ENCODE peak calls at places on chromosomes 11 and 22, in nine cellular contexts. H is transverse colon, E is sigmoid colon, L is GM12892, B is esophagus squamous epithelium, W is HepG2, D is Peyer's patch, C is stomach, Q is gastrocnemius medialis. R is an unnamed sample.

GRCh38 chr11:114321621-114322257 is 25.5 kb downstream of the NNMT start:
- DNase-seq in H (no peak), E (no peak), L (no peak), B (no peak), W (no peak), D (no peak), C (no peak), Q (no peak), R (peak)

GRCh38 chr22:42366815-42367581 is 65.2 kb downstream of the NFAM1 start:
- DNase-seq in H (peak), E (peak), L (no peak), B (no peak), W (no peak), D (no peak), C (peak), Q (no peak), R (no peak)

GRCh38 chr11:5940748-5941147 is 1.3 kb upstream of the OR56A3 start:
- DNase-seq in H (no peak), E (no peak), L (no peak), B (no peak), W (no peak), D (no peak), C (no peak), Q (no peak), R (no peak)

GRCh38 chr11:12029738-12030363 is 21.4 kb upstream of the DKK3 start:
- DNase-seq in H (no peak), E (no peak), L (no peak), B (no peak), W (peak), D (no peak), C (no peak), Q (no peak), R (no peak)

GRCh38 chr11:130837194-130837593 is 79.1 kb downstream of the SNX19 start:
- DNase-seq in H (no peak), E (no peak), L (no peak), B (no peak), W (no peak), D (no peak), C (no peak), Q (no peak), R (no peak)

GRCh38 chr11:77619576-77620198 is 17.9 kb downstream of the CLNS1A start:
- DNase-seq in H (no peak), E (no peak), L (no peak), B (no peak), W (peak), D (no peak), C (no peak), Q (no peak), R (peak)

GRCh38 chr11:96267490-96268010 is 75.4 kb downstream of the MAML2 start:
- DNase-seq in H (no peak), E (no peak), L (peak), B (no peak), W (no peak), D (no peak), C (no peak), Q (no peak), R (no peak)

GRCh38 chr11:101870510-101870909 is 44.3 kb upstream of the CEP126 start:
- DNase-seq in H (no peak), E (no peak), L (no peak), B (no peak), W (no peak), D (no peak), C (no peak), Q (no peak), R (peak)

GRCh38 chr11:83072689-83073242 is 1.1 kb upstream of the RAB30 start:
- DNase-seq in H (no peak), E (no peak), L (no peak), B (no peak), W (no peak), D (no peak), C (no peak), Q (no peak), R (no peak)

GRCh38 chr11:2425506-2425905 is 18.8 kb downstream of the TRPM5 start:
- DNase-seq in H (no peak), E (no peak), L (no peak), B (no peak), W (no peak), D (no peak), C (no peak), Q (no peak), R (no peak)

GRCh38 chr22:29795663-29796062 is 28.5 kb downstream of the UQCR10 start:
- DNase-seq in H (no peak), E (no peak), L (no peak), B (no peak), W (no peak), D (no peak), C (no peak), Q (no peak), R (no peak)

GRCh38 chr11:112025682-112026081 is 474 bp downstream of the DLAT start:
- DNase-seq in H (no peak), E (no peak), L (peak), B (no peak), W (peak), D (no peak), C (no peak), Q (no peak), R (peak)

GRCh38 chr11:8720868-8721739 is 38.5 kb downstream of the RPL27A start:
- DNase-seq in H (peak), E (no peak), L (no peak), B (no peak), W (no peak), D (no peak), C (peak), Q (no peak), R (no peak)

GRCh38 chr11:29962243-29962642 is 54.6 kb downstream of the KCNA4 start:
- DNase-seq in H (no peak), E (no peak), L (no peak), B (no peak), W (no peak), D (no peak), C (no peak), Q (no peak), R (no peak)

GRCh38 chr11:114036156-114036811 is 23.2 kb upstream of the ZBTB16 start:
- DNase-seq in H (peak), E (peak), L (no peak), B (no peak), W (peak), D (peak), C (peak), Q (peak), R (peak)

GRCh38 chr11:79066456-79067354 is 374.1 kb downstream of the TENM4 start:
- DNase-seq in H (no peak), E (no peak), L (no peak), B (no peak), W (no peak), D (no peak), C (no peak), Q (no peak), R (no peak)

GRCh38 chr11:3888876-3889275 is 33.4 kb downstream of the STIM1 start:
- DNase-seq in H (no peak), E (no peak), L (no peak), B (no peak), W (no peak), D (no peak), C (no peak), Q (no peak), R (no peak)

GRCh38 chr11:75777461-75778110 is 9.0 kb downstream of the DGAT2 start:
- DNase-seq in H (no peak), E (no peak), L (no peak), B (no peak), W (no peak), D (no peak), C (no peak), Q (no peak), R (no peak)

GRCh38 chr11:130383363-130384168 is 44.8 kb downstream of the ADAMTS8 start:
- DNase-seq in H (no peak), E (no peak), L (no peak), B (no peak), W (peak), D (no peak), C (no peak), Q (peak), R (no peak)

GRCh38 chr11:129333873-129334272 is 41.8 kb upstream of the BARX2 start:
- DNase-seq in H (no peak), E (no peak), L (no peak), B (no peak), W (no peak), D (no peak), C (no peak), Q (no peak), R (no peak)

GRCh38 chr22:24101966-24102365 is 79.3 kb upstream of the SUSD2 start:
- DNase-seq in H (no peak), E (no peak), L (no peak), B (no peak), W (no peak), D (peak), C (no peak), Q (no peak), R (no peak)

GRCh38 chr22:38831166-38831945 is 12.5 kb downstream of the NPTXR start:
- DNase-seq in H (no peak), E (no peak), L (no peak), B (no peak), W (no peak), D (peak), C (no peak), Q (no peak), R (peak)

GRCh38 chr11:120326228-120326627 is 1.1 kb downstream of the TLCD5 start:
- DNase-seq in H (no peak), E (no peak), L (no peak), B (no peak), W (peak), D (no peak), C (no peak), Q (no peak), R (peak)

GRCh38 chr11:95897731-95898130 is 26.2 kb downstream of the MTMR2 start:
- DNase-seq in H (no peak), E (no peak), L (no peak), B (no peak), W (no peak), D (no peak), C (no peak), Q (no peak), R (no peak)

GRCh38 chr11:86303257-86303656 is 1.2 kb downstream of the HIKESHI start:
- DNase-seq in H (no peak), E (no peak), L (no peak), B (no peak), W (no peak), D (no peak), C (no peak), Q (no peak), R (no peak)

GRCh38 chr11:131065435-131066295 is 149.4 kb upstream of the SNX19 start:
- DNase-seq in H (no peak), E (no peak), L (no peak), B (no peak), W (no peak), D (no peak), C (no peak), Q (no peak), R (no peak)

GRCh38 chr11:69081180-69081579 is 32.4 kb downstream of the TPCN2 start:
- DNase-seq in H (no peak), E (no peak), L (no peak), B (no peak), W (no peak), D (no peak), C (no peak), Q (no peak), R (no peak)

GRCh38 chr11:13030857-13031256 is 21.7 kb downstream of the RASSF10 start:
- DNase-seq in H (peak), E (no peak), L (no peak), B (no peak), W (peak), D (no peak), C (peak), Q (no peak), R (no peak)

GRCh38 chr11:45079943-45080719 is 66.3 kb upstream of the PRDM11 start:
- DNase-seq in H (peak), E (no peak), L (peak), B (no peak), W (no peak), D (no peak), C (peak), Q (no peak), R (no peak)

GRCh38 chr11:128300785-128301184 is 286.6 kb downstream of the ETS1 start:
- DNase-seq in H (no peak), E (no peak), L (no peak), B (no peak), W (no peak), D (no peak), C (no peak), Q (no peak), R (no peak)

GRCh38 chr11:32374261-32374711 is 61.1 kb downstream of the WT1 start:
- DNase-seq in H (peak), E (no peak), L (peak), B (no peak), W (peak), D (no peak), C (no peak), Q (no peak), R (peak)

GRCh38 chr11:126363706-126364245 is 8.3 kb downstream of the ST3GAL4 start:
- DNase-seq in H (no peak), E (peak), L (no peak), B (no peak), W (no peak), D (no peak), C (no peak), Q (no peak), R (no peak)

GRCh38 chr22:26416670-26417270 is 12.3 kb upstream of the ASPHD2 start:
- DNase-seq in H (no peak), E (no peak), L (no peak), B (no peak), W (no peak), D (no peak), C (no peak), Q (peak), R (no peak)

GRCh38 chr22:25202290-25202921 is 2.7 kb downstream of the CRYBB3 start:
- DNase-seq in H (peak), E (no peak), L (peak), B (no peak), W (peak), D (no peak), C (peak), Q (peak), R (peak)

GRCh38 chr11:17718510-17718962 is 835 bp upstream of the MYOD1 start:
- DNase-seq in H (no peak), E (no peak), L (no peak), B (no peak), W (no peak), D (no peak), C (no peak), Q (peak), R (no peak)

GRCh38 chr11:73291781-73292180 is 16.3 kb upstream of the ARHGEF17 start:
- DNase-seq in H (no peak), E (no peak), L (no peak), B (no peak), W (no peak), D (no peak), C (no peak), Q (no peak), R (no peak)

GRCh38 chr11:79087238-79087956 is 353.4 kb downstream of the TENM4 start:
- DNase-seq in H (no peak), E (no peak), L (no peak), B (no peak), W (peak), D (no peak), C (no peak), Q (no peak), R (peak)

DNA sequence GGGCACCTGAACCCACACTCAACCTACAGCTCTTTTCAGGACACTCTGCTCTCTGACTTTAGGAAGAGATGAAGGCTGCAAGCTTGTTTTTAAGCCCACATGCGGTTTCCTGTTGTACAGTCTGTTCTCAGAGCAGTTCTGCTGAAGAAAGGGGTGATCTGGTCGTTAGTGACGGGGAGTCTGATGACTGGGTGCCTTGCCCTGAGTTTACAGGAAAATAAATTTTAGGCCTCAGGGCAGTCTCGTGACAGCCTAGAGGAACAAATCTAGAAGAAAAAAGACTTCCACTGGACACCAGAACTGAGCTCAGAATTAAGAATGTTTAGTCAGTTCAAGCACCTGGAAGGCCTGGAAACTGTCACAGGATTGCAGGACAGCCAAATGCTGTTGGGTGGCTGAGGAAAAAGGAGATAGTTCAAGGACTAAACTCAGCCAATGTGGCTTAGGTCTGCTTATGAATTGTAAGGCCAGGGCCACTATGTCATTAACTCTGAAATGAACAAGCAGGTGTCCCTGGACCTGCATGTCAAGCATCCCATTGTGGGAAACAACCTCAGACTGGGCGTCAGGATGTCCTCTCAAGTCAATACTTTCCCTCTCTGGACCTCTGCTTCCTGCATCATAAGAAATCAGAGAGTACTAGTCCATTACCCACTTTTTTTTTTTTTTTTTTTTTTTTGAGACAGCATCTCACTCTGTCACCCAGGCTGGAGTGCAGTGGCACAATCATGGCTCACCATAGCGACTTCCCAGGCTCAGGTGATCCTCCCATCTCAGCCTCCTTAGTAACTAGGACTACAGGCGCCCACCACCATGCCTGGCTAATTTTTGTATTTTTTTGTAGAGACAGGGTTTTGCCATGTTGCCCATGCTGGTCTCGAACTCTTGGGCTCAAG is 5.7 kb downstream of the PIK3IP1 start:
- DNase-seq in H (peak), E (peak), L (no peak), B (peak), W (no peak), D (no peak), C (no peak), Q (no peak), R (no peak)
- TF ChIP-seq POLR2A in H (peak), E (no peak), L (no peak), B (peak), W (no peak), D (no peak), C (no peak), Q (no peak), R (no peak)

GRCh38 chr22:19111584-19111983 is 10.6 kb downstream of the DGCR2 start:
- DNase-seq in H (no peak), E (no peak), L (no peak), B (no peak), W (no peak), D (no peak), C (no peak), Q (peak), R (no peak)
- TF ChIP-seq POLR2A in H (no peak), E (no peak), L (no peak), B (no peak), W (no peak), D (no peak), C (no peak), Q (no peak), R (no peak)

GRCh38 chr11:118663381-118663780 is 16.1 kb downstream of the TREH start:
- DNase-seq in H (no peak), E (no peak), L (no peak), B (no peak), W (no peak), D (no peak), C (no peak), Q (no peak), R (no peak)
- TF ChIP-seq POLR2A in H (no peak), E (no peak), L (no peak), B (no peak), W (no peak), D (no peak), C (no peak), Q (no peak), R (no peak)

DNA sequence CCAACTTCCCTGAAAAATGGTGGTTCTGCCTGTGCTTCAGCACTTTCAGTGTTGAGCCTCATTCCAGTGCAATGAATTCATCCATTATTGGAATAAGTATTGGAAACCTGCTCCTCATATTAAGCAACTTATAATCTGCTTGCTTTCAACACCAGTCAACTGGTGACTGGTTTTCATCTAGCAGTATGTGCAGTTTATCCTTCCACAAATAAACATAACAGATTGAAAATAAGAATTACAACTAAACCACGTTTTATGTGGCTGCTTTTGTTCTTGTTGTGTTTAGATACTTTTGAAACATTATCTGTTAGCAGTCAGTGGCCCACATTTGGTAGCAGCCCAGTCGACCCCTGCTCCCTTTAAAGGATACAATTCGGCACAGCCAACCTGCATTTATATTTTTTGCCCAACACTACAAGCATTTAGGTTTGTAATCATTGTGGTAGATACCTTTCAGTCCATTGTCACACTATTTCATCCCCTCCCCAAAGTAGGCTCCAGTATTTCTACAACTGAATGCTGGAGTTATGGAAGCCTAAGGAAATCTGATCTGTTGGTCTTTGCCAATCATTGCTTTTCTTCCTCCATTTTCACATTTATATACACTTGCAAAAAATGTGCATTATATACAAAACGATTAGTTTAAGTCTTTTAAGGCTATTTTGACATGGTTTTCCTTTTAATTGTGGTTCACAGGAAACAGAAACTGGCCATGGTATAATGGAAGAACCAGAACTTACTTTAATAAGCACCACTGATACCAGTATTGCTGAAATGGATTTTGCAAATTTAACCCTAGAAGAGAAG is 13.1 kb downstream of the TAF1D start:
- DNase-seq in H (no peak), E (no peak), L (no peak), B (no peak), W (no peak), D (no peak), C (no peak), Q (no peak), R (no peak)
- TF ChIP-seq POLR2A in H (no peak), E (no peak), L (no peak), B (no peak), W (peak), D (no peak), C (no peak), Q (no peak), R (no peak)

DNA sequence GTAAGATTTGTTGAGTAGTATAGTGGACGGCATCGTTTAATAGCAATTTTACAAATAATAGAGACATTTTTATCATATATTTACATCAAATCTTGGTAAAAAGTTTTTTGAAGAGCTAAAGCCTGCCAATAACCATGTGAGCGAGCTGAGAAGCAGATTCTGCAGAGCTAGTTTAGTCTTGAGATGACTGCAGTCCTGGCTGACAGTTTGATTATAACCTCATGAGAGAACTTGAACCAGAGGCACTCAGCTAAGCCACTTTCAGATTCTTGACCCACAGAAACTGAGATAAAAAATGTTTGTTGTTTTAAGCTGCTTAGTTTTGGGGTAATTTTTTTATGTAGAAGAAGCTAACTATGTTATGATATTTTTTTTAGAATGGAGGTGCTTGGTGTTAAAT is 78.9 kb downstream of the PDE3B start:
- DNase-seq in H (no peak), E (no peak), L (no peak), B (no peak), W (no peak), D (no peak), C (no peak), Q (no peak), R (no peak)
- TF ChIP-seq POLR2A in H (no peak), E (no peak), L (no peak), B (no peak), W (no peak), D (no peak), C (no peak), Q (no peak), R (no peak)